ENCODE peak calls at places on chromosomes 5 and 9, in six cellular contexts. T, D, O, F, U and V are unnamed samples.

GRCh38 chr5:57172466-57172961 is 1.3 kb upstream of the GPBP1 start:
- DNase-seq in F (peak; percentile 7), O (no peak), U (no peak), T (peak; percentile 51), D (no peak), V (no peak)

GRCh38 chr5:176659860-176660461 is 12.7 kb downstream of the TSPAN17 start:
- DNase-seq in T (no peak), O (no peak), D (no peak), F (no peak), U (no peak), V (no peak)

GRCh38 chr9:98057095-98057799 is 715 bp downstream of the NANS start:
- DNase-seq in O (no peak), U (no peak), F (no peak), T (peak; percentile 48), D (no peak), V (peak; percentile 19)

GRCh38 chr9:73553295-73553694 is 401.6 kb downstream of the ANXA1 start:
- DNase-seq in T (no peak), U (no peak), D (no peak), F (no peak), O (no peak), V (no peak)

GRCh38 chr5:56350595-56351170 is 117.6 kb upstream of the ANKRD55 start:
- DNase-seq in F (no peak), U (no peak), T (no peak), O (peak; percentile 16), D (peak; percentile 65), V (peak; percentile 70)

GRCh38 chr5:84437673-84438315 is 53.1 kb upstream of the EDIL3 start:
- DNase-seq in T (no peak), O (no peak), D (peak; percentile 42), F (no peak), U (no peak), V (peak; percentile 61)

GRCh38 chr9:107410045-107410819 is 79.3 kb downstream of the KLF4 start:
- DNase-seq in D (no peak), U (no peak), T (no peak), F (no peak), O (no peak), V (no peak)

GRCh38 chr9:128001411-128002298 is 20.9 kb upstream of the EEIG1 start:
- DNase-seq in F (no peak), D (peak; percentile 87), T (no peak), U (no peak), O (peak; percentile 75), V (peak; percentile 90)

GRCh38 chr9:35488019-35488418 is 1.9 kb upstream of the RUSC2 start:
- DNase-seq in O (no peak), F (no peak), U (no peak), D (no peak), T (no peak), V (peak; percentile 84)

GRCh38 chr5:135356522-135357318 is 42.3 kb downstream of the MACROH2A1 start:
- DNase-seq in O (no peak), F (no peak), D (no peak), T (no peak), U (no peak), V (peak; percentile 80)

GRCh38 chr9:89593776-89594427 is 10.9 kb upstream of the GADD45G start:
- DNase-seq in O (peak; percentile 58), F (no peak), D (no peak), T (peak; percentile 21), U (no peak), V (no peak)

GRCh38 chr5:144467795-144468194 is 297.1 kb downstream of the KCTD16 start:
- DNase-seq in U (no peak), O (peak; percentile 46), T (peak; percentile 35), F (no peak), D (peak; percentile 14), V (peak; percentile 32)

GRCh38 chr9:16090907-16091629 is 538.2 kb downstream of the CCDC171 start:
- DNase-seq in T (no peak), U (no peak), F (no peak), D (no peak), O (peak; percentile 30), V (no peak)

GRCh38 chr9:133489253-133490190 is 10.6 kb upstream of the SLC2A6 start:
- DNase-seq in U (no peak), D (no peak), O (no peak), F (no peak), T (no peak), V (no peak)

GRCh38 chr9:122374885-122375420 is 4.1 kb downstream of the PTGS1 start:
- DNase-seq in O (no peak), T (peak; percentile 29), D (peak; percentile 35), F (no peak), U (no peak), V (peak; percentile 79)

GRCh38 chr9:97907051-97907450 is 15.2 kb downstream of the TRMO start:
- DNase-seq in O (no peak), F (no peak), U (no peak), D (no peak), T (no peak), V (no peak)

GRCh38 chr5:73591102-73591695 is 25.7 kb downstream of the UTP15 start:
- DNase-seq in O (peak; percentile 57), D (peak; percentile 72), U (peak; percentile 17), F (peak; percentile 13), T (peak; percentile 73), V (peak; percentile 90)

GRCh38 chr9:121655231-121655755 is 3.9 kb downstream of the DAB2IP start:
- DNase-seq in F (no peak), O (no peak), D (no peak), U (no peak), T (no peak), V (no peak)

GRCh38 chr9:88753691-88754367 is 218.9 kb downstream of the NXNL2 start:
- DNase-seq in D (no peak), O (no peak), F (no peak), T (no peak), U (no peak), V (no peak)

GRCh38 chr5:144944936-144945335 is 774.3 kb downstream of the KCTD16 start:
- DNase-seq in T (no peak), D (no peak), F (no peak), O (no peak), U (no peak), V (no peak)

GRCh38 chr5:83776437-83777031 is 55.9 kb upstream of the HAPLN1 start:
- DNase-seq in U (no peak), O (no peak), F (no peak), T (no peak), D (no peak), V (no peak)

GRCh38 chr9:6780690-6781089 is 22.9 kb downstream of the KDM4C start:
- DNase-seq in O (no peak), F (no peak), T (no peak), D (no peak), U (no peak), V (no peak)

GRCh38 chr5:18393546-18393945 is 759.3 kb downstream of the TAF11L14 start:
- DNase-seq in U (no peak), D (no peak), F (no peak), T (no peak), O (no peak), V (no peak)

GRCh38 chr5:36777105-36777757 is 99.3 kb upstream of the NIPBL start:
- DNase-seq in D (no peak), U (no peak), O (peak; percentile 23), F (no peak), T (no peak), V (peak; percentile 6)

GRCh38 chr5:158458086-158458485 is 599.1 kb upstream of the CLINT1 start:
- DNase-seq in F (no peak), T (no peak), U (no peak), O (no peak), D (no peak), V (no peak)

GRCh38 chr5:56565693-56566092 is 249.7 kb upstream of the MAP3K1 start:
- DNase-seq in F (peak; percentile 1), U (no peak), T (no peak), D (no peak), O (no peak), V (no peak)

GRCh38 chr5:178469975-178470692 is 120.1 kb downstream of the COL23A1 start:
- DNase-seq in D (no peak), U (no peak), T (no peak), F (no peak), O (no peak), V (no peak)

GRCh38 chr5:40630166-40630565 is 49.5 kb upstream of the PTGER4 start:
- DNase-seq in T (no peak), F (no peak), O (no peak), D (no peak), U (no peak), V (no peak)

GRCh38 chr5:112366987-112367386 is 52.1 kb downstream of the EPB41L4A start:
- DNase-seq in O (no peak), U (no peak), T (no peak), D (no peak), F (no peak), V (no peak)

GRCh38 chr5:171223927-171224326 is 85.1 kb upstream of the TLX3 start:
- DNase-seq in F (no peak), D (no peak), T (no peak), O (no peak), U (no peak), V (no peak)

GRCh38 chr9:84583866-84584265 is 85.7 kb upstream of the NTRK2 start:
- DNase-seq in U (no peak), D (no peak), T (no peak), F (no peak), O (no peak), V (no peak)

GRCh38 chr5:102539598-102539997 is 40.8 kb upstream of the SLCO6A1 start:
- DNase-seq in U (no peak), T (peak; percentile 5), F (no peak), D (no peak), O (no peak), V (no peak)